ENCODE peak calls at places on chromosomes 13 and 19, in eight cellular contexts. K is transverse colon, S is stomach, F is K562, E is spleen, D is esophagus muscularis mucosa, T is breast epithelium, B is H1. V is an unnamed sample.

GRCh38 chr19:8158411-8159074 is 9.2 kb upstream of the FBN3 start:
- DNase-seq in K (peak; percentile 23), S (peak; percentile 55), F (peak; percentile 88), E (no peak), D (no peak), T (peak; percentile 49), B (no peak), V (peak; percentile 74)

GRCh38 chr13:32538234-32538620 is 368 bp downstream of the N4BP2L2 start:
- DNase-seq in K (no peak), S (peak; percentile 63), F (no peak), E (peak; percentile 86), D (no peak), T (peak; percentile 26), B (no peak), V (peak; percentile 70)

GRCh38 chr13:77918391-77919261 is at the start of gene EDNRB:
- DNase-seq in K (peak; percentile 18), S (peak; percentile 27), F (no peak), E (peak; percentile 75), D (no peak), T (no peak), B (peak; percentile 29), V (peak; percentile 71)

GRCh38 chr13:85303630-85304029 is 495.6 kb downstream of the SLITRK6 start:
- DNase-seq in K (no peak), S (no peak), F (no peak), E (no peak), D (no peak), T (no peak), B (no peak), V (no peak)

GRCh38 chr19:41785653-41786052 is 10.7 kb upstream of the CEACAM3 start:
- DNase-seq in K (peak; percentile 80), S (peak; percentile 73), F (peak; percentile 84), E (peak; percentile 84), D (no peak), T (peak; percentile 33), B (peak; percentile 41), V (no peak)

GRCh38 chr13:37136187-37136586 is 30.7 kb upstream of the CSNK1A1L start:
- DNase-seq in K (no peak), S (no peak), F (no peak), E (no peak), D (no peak), T (no peak), B (no peak), V (no peak)

GRCh38 chr19:28242317-28242927 is 970.5 kb downstream of the UQCRFS1 start:
- DNase-seq in K (peak; percentile 8), S (no peak), F (peak; percentile 61), E (no peak), D (no peak), T (no peak), B (no peak), V (no peak)

GRCh38 chr13:66994097-66994496 is 236.0 kb downstream of the PCDH9 start:
- DNase-seq in K (peak; percentile 15), S (peak; percentile 61), F (peak; percentile 78), E (peak; percentile 75), D (no peak), T (peak; percentile 64), B (peak; percentile 51), V (peak; percentile 71)

GRCh38 chr19:17893766-17894165 is 22.0 kb downstream of the SLC5A5 start:
- DNase-seq in K (no peak), S (no peak), F (no peak), E (no peak), D (no peak), T (no peak), B (no peak), V (no peak)

GRCh38 chr13:79659161-79659560 is 178.2 kb downstream of the NDFIP2 start:
- DNase-seq in K (no peak), S (no peak), F (no peak), E (no peak), D (no peak), T (no peak), B (no peak), V (no peak)

GRCh38 chr13:89943139-89943538 is 1404.3 kb upstream of the MIR17HG start:
- DNase-seq in K (no peak), S (no peak), F (no peak), E (no peak), D (no peak), T (no peak), B (no peak), V (no peak)

GRCh38 chr19:10919352-10920287 is 8.8 kb downstream of the YIPF2 start:
- DNase-seq in K (no peak), S (no peak), F (no peak), E (no peak), D (no peak), T (no peak), B (no peak), V (no peak)

GRCh38 chr13:79482271-79482970 is 1.5 kb downstream of the NDFIP2 start:
- DNase-seq in K (no peak), S (no peak), F (no peak), E (no peak), D (no peak), T (no peak), B (no peak), V (no peak)

GRCh38 chr13:85698236-85698635 is 101.0 kb downstream of the SLITRK6 start:
- DNase-seq in K (no peak), S (no peak), F (no peak), E (no peak), D (no peak), T (no peak), B (no peak), V (no peak)

GRCh38 chr13:34733720-34734119 is 208.3 kb upstream of the NBEA start:
- DNase-seq in K (no peak), S (no peak), F (no peak), E (no peak), D (no peak), T (no peak), B (no peak), V (no peak)

GRCh38 chr13:106523566-106523965 is 11.9 kb downstream of the EFNB2 start:
- DNase-seq in K (no peak), S (no peak), F (no peak), E (no peak), D (no peak), T (no peak), B (no peak), V (no peak)

GRCh38 chr13:111950697-111951096 is 116.3 kb upstream of the SOX1 start:
- DNase-seq in K (no peak), S (no peak), F (no peak), E (no peak), D (no peak), T (no peak), B (no peak), V (no peak)

GRCh38 chr19:18438331-18439024 is 545 bp upstream of the ISYNA1 start:
- DNase-seq in K (no peak), S (no peak), F (peak; percentile 91), E (peak; percentile 84), D (no peak), T (peak; percentile 50), B (no peak), V (no peak)

GRCh38 chr13:66102864-66103263 is 1127.3 kb downstream of the PCDH9 start:
- DNase-seq in K (no peak), S (no peak), F (no peak), E (no peak), D (no peak), T (no peak), B (no peak), V (no peak)

DNA sequence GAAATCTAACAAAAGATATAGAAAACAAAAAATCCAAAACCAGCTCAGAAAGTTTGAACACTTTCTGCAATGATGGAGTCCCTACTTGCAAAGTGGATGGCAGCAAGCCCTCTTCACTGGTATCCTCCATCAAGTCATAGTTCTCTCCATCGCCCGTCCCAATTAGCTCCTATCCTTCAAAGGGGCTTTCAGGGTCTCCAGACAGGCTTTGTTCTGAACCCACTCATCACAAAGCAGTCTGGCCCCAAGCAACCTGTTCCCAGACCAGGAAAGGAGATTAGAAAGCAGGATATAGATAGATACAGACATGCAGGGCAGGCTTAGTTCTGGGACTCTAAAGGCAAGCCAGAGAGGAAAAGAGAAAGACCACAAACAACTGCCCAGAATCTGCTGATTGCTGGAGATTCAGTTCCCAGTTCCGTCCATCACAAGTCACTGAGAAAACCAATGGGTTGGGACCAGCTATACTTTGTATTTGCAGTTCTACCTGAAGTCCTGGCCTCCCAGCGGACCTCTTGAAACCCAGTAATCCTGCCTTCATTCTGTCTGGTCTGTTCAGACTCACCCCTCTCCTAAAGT is 47.2 kb upstream of the EPHX3 start:
- DNase-seq in K (no peak), S (no peak), F (no peak), E (no peak), D (no peak), T (no peak), B (no peak), V (no peak)
- H3K4me1 ChIP-seq in K (peaks cover 68% of the 10 kb centered on the region), S (peaks cover 100% of the 10 kb centered on the region), F (peaks cover 54% of the 10 kb centered on the region), E (peaks cover 91% of the 10 kb centered on the region), D (peaks cover 100% of the 10 kb centered on the region), T (peaks cover 66% of the 10 kb centered on the region), B (peaks cover 10% of the 10 kb centered on the region), V (peaks cover 100% of the 10 kb centered on the region)

GRCh38 chr19:1864480-1865171 is 1.2 kb upstream of the KLF16 start:
- DNase-seq in K (peak; percentile 83), S (peak; percentile 73), F (peak; percentile 91), E (peak; percentile 96), D (no peak), T (no peak), B (no peak), V (peak; percentile 84)
- TF ChIP-seq POLR2A in K (no peak), S (no peak), F (peak; percentile 73), E (no peak), D (no peak), T (peak; percentile 12), B (no peak), V (no peak)

DNA sequence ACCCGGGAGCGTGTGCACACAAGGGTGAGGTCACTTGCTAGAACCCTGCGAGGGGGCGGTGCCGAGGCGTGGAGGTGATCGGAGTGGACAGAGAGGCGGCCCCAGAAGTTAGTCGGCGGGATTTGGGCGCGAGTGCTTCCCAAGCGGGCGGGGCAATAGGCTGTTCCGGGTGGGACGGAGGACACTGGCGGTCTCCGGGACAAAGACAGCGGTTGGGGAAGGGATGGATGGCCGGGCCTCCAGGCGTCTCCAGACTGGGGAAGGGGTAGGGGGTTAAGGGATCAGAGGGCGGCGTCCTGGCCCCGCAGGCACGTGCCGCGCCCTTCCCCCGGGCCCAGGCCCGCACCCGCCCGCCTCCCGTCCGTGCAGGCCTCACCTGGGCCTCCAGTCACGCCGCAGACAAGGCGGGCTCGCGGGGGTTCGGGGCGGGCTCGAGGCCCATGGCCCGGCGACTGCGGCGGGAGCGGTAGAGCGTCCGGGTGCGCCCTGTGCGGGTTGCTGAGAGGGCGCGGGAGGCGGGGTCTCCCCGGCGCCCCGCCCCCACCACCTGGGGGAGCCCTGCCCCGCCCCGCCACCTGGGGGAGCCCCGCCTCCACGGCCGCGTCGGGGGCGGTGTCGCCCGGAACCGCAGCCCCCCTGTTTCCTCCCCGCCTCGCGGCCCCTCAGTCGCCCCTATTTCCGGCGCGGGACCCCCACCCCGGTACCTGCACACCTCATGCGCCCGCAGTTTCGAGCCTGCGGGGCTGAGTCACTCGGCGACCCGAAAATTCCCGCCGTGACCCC is at the start of gene LPAR2:
- DNase-seq in K (peak; percentile 82), S (peak; percentile 87), F (no peak), E (peak; percentile 94), D (no peak), T (peak; percentile 50), B (no peak), V (no peak)
- TF ChIP-seq POLR2AphosphoS5 in K (no peak), S (peak; percentile 43), F (no peak), E (peak; percentile 72), D (no peak), T (no peak), B (peak; percentile 65), V (no peak)

DNA sequence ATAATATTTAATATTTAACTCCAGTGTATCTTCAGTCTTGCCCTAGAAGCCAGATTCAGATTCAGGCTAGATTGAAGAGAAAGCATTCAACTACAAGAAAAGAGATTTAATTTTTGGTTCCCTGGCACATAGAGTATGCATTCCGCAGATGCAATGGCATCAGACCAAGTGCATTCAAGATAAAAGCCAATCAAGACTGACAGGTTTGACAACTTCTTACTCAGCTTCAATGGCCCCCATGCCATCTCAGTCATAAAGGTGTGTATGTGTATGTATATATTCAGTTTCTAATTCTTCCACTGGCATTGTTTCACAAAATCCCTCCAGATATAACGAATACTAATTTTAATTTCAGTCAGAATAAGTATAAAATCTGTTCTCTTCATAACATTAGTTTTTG is 650.8 kb upstream of the GPC6 start:
- DNase-seq in K (no peak), S (no peak), F (no peak), E (no peak), D (no peak), T (no peak), B (no peak), V (no peak)
- H3K4me1 ChIP-seq in K (no peaks in the 10 kb centered on the region), S (no peaks in the 10 kb centered on the region), F (no peaks in the 10 kb centered on the region), E (no peaks in the 10 kb centered on the region), D (no peaks in the 10 kb centered on the region), T (no peaks in the 10 kb centered on the region), B (no peaks in the 10 kb centered on the region), V (no peaks in the 10 kb centered on the region)

V was measured in sigmoid colon.